ENCODE peak calls at places on chromosomes 11 and 22, in six cellular contexts. V is anterior cingulate cortex; P is MM.1S; T is HTR-8/SVneo; F is CD4-positive, alpha-beta memory T cell; X is pancreas. S is an unnamed sample.

GRCh38 chr11:124863137-124863825 is 2.0 kb upstream of the ROBO3 start:
- DNase-seq in V (peak), P (no peak), T (no peak), F (no peak), X (no peak), S (peak)

GRCh38 chr11:83951521-83951920 is 665.4 kb upstream of the CCDC90B start:
- DNase-seq in V (no peak), P (no peak), T (no peak), F (no peak), X (no peak), S (no peak)

GRCh38 chr11:95911369-95911759 is 12.5 kb downstream of the MTMR2 start:
- DNase-seq in V (no peak), P (no peak), T (no peak), F (no peak), X (no peak), S (no peak)

GRCh38 chr11:20566591-20567434 is 32.6 kb upstream of the SLC6A5 start:
- DNase-seq in V (no peak), P (no peak), T (no peak), F (no peak), X (no peak), S (no peak)

GRCh38 chr11:76307416-76307815 is 73.5 kb downstream of the THAP12 start:
- DNase-seq in V (no peak), P (no peak), T (no peak), F (no peak), X (no peak), S (no peak)

GRCh38 chr11:76623884-76624419 is 46.6 kb downstream of the LRRC32 start:
- DNase-seq in V (no peak), P (no peak), T (no peak), F (no peak), X (no peak), S (no peak)

GRCh38 chr11:8839957-8840945 is 70.7 kb upstream of the AKIP1 start:
- DNase-seq in V (peak), P (no peak), T (no peak), F (no peak), X (peak), S (no peak)

GRCh38 chr22:31692186-31692886 is 30.3 kb upstream of the PISD start:
- DNase-seq in V (no peak), P (no peak), T (no peak), F (peak), X (no peak), S (no peak)

GRCh38 chr11:57637626-57638004 is 12.1 kb downstream of the YPEL4 start:
- DNase-seq in V (no peak), P (no peak), T (peak), F (no peak), X (no peak), S (no peak)

GRCh38 chr22:29314074-29314473 is 1.4 kb downstream of the RASL10A start:
- DNase-seq in V (no peak), P (no peak), T (no peak), F (no peak), X (no peak), S (no peak)

GRCh38 chr11:2092956-2093412 is 46.2 kb downstream of the IGF2 start:
- DNase-seq in V (no peak), P (peak), T (peak), F (peak), X (peak), S (no peak)

GRCh38 chr11:76670475-76671235 is at the start of gene LRRC32:
- DNase-seq in V (no peak), P (no peak), T (no peak), F (no peak), X (no peak), S (no peak)

GRCh38 chr11:68213135-68213515 is at the start of gene KMT5B:
- DNase-seq in V (no peak), P (no peak), T (no peak), F (no peak), X (peak), S (no peak)

GRCh38 chr11:107457205-107457557 is 444 bp downstream of the CWF19L2 start:
- DNase-seq in V (no peak), P (peak), T (peak), F (no peak), X (no peak), S (no peak)

GRCh38 chr22:37843746-37844089 is 416 bp downstream of the ANKRD54 start:
- DNase-seq in V (no peak), P (peak), T (no peak), F (no peak), X (peak), S (no peak)

GRCh38 chr22:25485626-25486545 is 78.6 kb upstream of the GRK3 start:
- DNase-seq in V (no peak), P (no peak), T (no peak), F (no peak), X (no peak), S (no peak)

GRCh38 chr11:109794501-109794900 is 298.7 kb upstream of the ZC3H12C start:
- DNase-seq in V (no peak), P (no peak), T (no peak), F (no peak), X (no peak), S (no peak)

GRCh38 chr22:40414306-40414705 is 43.9 kb downstream of the SGSM3 start:
- DNase-seq in V (peak), P (no peak), T (no peak), F (no peak), X (no peak), S (no peak)

GRCh38 chr11:78061921-78062311 is 1.7 kb upstream of the THRSP start:
- DNase-seq in V (no peak), P (no peak), T (no peak), F (no peak), X (no peak), S (no peak)

GRCh38 chr22:46377566-46378498 is 42.3 kb downstream of the TRMU start:
- DNase-seq in V (no peak), P (no peak), T (peak), F (no peak), X (peak), S (no peak)

GRCh38 chr11:29707924-29708323 is 308.9 kb downstream of the KCNA4 start:
- DNase-seq in V (no peak), P (no peak), T (no peak), F (no peak), X (no peak), S (no peak)

GRCh38 chr11:73384871-73385692 is 8.9 kb downstream of the RELT start:
- DNase-seq in V (peak), P (no peak), T (no peak), F (no peak), X (no peak), S (peak)

GRCh38 chr11:95968585-95968984 is 44.7 kb upstream of the MTMR2 start:
- DNase-seq in V (no peak), P (no peak), T (no peak), F (no peak), X (no peak), S (no peak)

GRCh38 chr11:727859-728748 is 19.2 kb upstream of the TALDO1 start:
- DNase-seq in V (peak), P (peak), T (peak), F (peak), X (peak), S (peak)

GRCh38 chr22:22520667-22521602 is 865 bp upstream of the ZNF280A start:
- DNase-seq in V (no peak), P (peak), T (no peak), F (no peak), X (no peak), S (no peak)

GRCh38 chr22:19640306-19640705 is 74.0 kb upstream of the SEPTIN5 start:
- DNase-seq in V (no peak), P (no peak), T (no peak), F (no peak), X (no peak), S (no peak)

GRCh38 chr11:1691027-1691877 is 5.7 kb upstream of the KRTAP5-6 start:
- DNase-seq in V (no peak), P (no peak), T (no peak), F (no peak), X (no peak), S (no peak)

GRCh38 chr11:1952806-1953482 is 5.8 kb downstream of the MRPL23 start:
- DNase-seq in V (no peak), P (no peak), T (no peak), F (no peak), X (no peak), S (no peak)

GRCh38 chr22:23182289-23183106 is 2.2 kb downstream of the BCR start:
- DNase-seq in V (no peak), P (peak), T (peak), F (peak), X (no peak), S (no peak)

GRCh38 chr11:94762208-94762607 is 5.9 kb upstream of the AMOTL1 start:
- DNase-seq in V (no peak), P (peak), T (no peak), F (no peak), X (no peak), S (no peak)

GRCh38 chr22:49962751-49963646 is 2.4 kb downstream of the PIM3 start:
- DNase-seq in V (no peak), P (peak), T (no peak), F (no peak), X (peak), S (no peak)

GRCh38 chr22:29205598-29206371 is at the start of gene EMID1:
- DNase-seq in V (no peak), P (peak), T (peak), F (no peak), X (peak), S (no peak)

GRCh38 chr11:37449146-37449545 is 851.1 kb upstream of the RAG2 start:
- DNase-seq in V (peak), P (peak), T (peak), F (no peak), X (no peak), S (no peak)

GRCh38 chr11:96235725-96236124 is 107.3 kb downstream of the MAML2 start:
- DNase-seq in V (no peak), P (no peak), T (no peak), F (no peak), X (no peak), S (no peak)

GRCh38 chr11:69151811-69152210 is 3.9 kb upstream of the SMIM38 start:
- DNase-seq in V (no peak), P (no peak), T (no peak), F (no peak), X (no peak), S (no peak)

S was measured in nucleus accumbens.